ENCODE peak calls at places on chromosomes 7 and 10, in eight cellular contexts. T is astrocyte, D is aorta, Y is mucosa of descending colon, G is lung, E is sigmoid colon, H is transverse colon, N is suprapubic skin. O is an unnamed sample. For H3K4me1 and H3K9me3, the result is how much of the 10 kb centered on the place peaks cover.

GRCh38 chr7:108402865-108403264 is 53.4 kb downstream of the NRCAM start:
- DNase-seq in T (peak), D (no peak), Y (no peak), G (no peak), E (no peak), H (no peak), N (no peak), O (no peak)

GRCh38 chr10:44949127-44949802 is 10.3 kb upstream of the RASSF4 start:
- DNase-seq in T (no peak), D (no peak), Y (no peak), G (no peak), E (no peak), H (no peak), N (no peak), O (no peak)

GRCh38 chr10:113093188-113094113 is 143.4 kb downstream of the TCF7L2 start:
- DNase-seq in T (peak), D (no peak), Y (peak), G (no peak), E (no peak), H (peak), N (peak), O (peak)

GRCh38 chr10:3738855-3739350 is 46.1 kb downstream of the KLF6 start:
- DNase-seq in T (no peak), D (no peak), Y (no peak), G (no peak), E (no peak), H (no peak), N (no peak), O (no peak)

GRCh38 chr7:105838273-105839141 is 37.9 kb downstream of the ATXN7L1 start:
- DNase-seq in T (peak), D (no peak), Y (peak), G (peak), E (no peak), H (peak), N (no peak), O (peak)

GRCh38 chr7:128167316-128167691 is 73.8 kb upstream of the LEP start:
- DNase-seq in T (peak), D (no peak), Y (no peak), G (no peak), E (no peak), H (peak), N (no peak), O (peak)

GRCh38 chr10:98309366-98310355 is 41.7 kb upstream of the LOXL4 start:
- DNase-seq in T (peak), D (peak), Y (peak), G (peak), E (peak), H (peak), N (peak), O (peak)

GRCh38 chr10:78830062-78830974 is 238.4 kb upstream of the ZMIZ1 start:
- DNase-seq in T (peak), D (no peak), Y (no peak), G (no peak), E (no peak), H (no peak), N (no peak), O (no peak)

GRCh38 chr7:121890833-121891232 is 17.9 kb downstream of the PTPRZ1 start:
- DNase-seq in T (no peak), D (no peak), Y (no peak), G (no peak), E (no peak), H (no peak), N (no peak), O (no peak)

GRCh38 chr10:7288060-7288690 is 122.7 kb downstream of the SFMBT2 start:
- DNase-seq in T (no peak), D (no peak), Y (no peak), G (no peak), E (no peak), H (no peak), N (no peak), O (no peak)

GRCh38 chr7:73828107-73828803 is 2.5 kb upstream of the CLDN4 start:
- DNase-seq in T (peak), D (no peak), Y (peak), G (no peak), E (no peak), H (peak), N (no peak), O (no peak)

GRCh38 chr10:66627156-66627555 is 298.7 kb upstream of the LRRTM3 start:
- DNase-seq in T (no peak), D (no peak), Y (no peak), G (no peak), E (no peak), H (no peak), N (no peak), O (peak)

GRCh38 chr7:6709808-6710207 is 3.1 kb upstream of the ZNF12 start:
- DNase-seq in T (no peak), D (no peak), Y (no peak), G (no peak), E (no peak), H (no peak), N (no peak), O (no peak)

GRCh38 chr10:35699862-35700489 is 57.9 kb upstream of the FZD8 start:
- DNase-seq in T (no peak), D (no peak), Y (no peak), G (no peak), E (no peak), H (no peak), N (no peak), O (no peak)

GRCh38 chr10:132416566-132417248 is 19.7 kb downstream of the PWWP2B start:
- DNase-seq in T (no peak), D (no peak), Y (no peak), G (no peak), E (no peak), H (no peak), N (no peak), O (no peak)

GRCh38 chr10:8174762-8175161 is 120.3 kb downstream of the GATA3 start:
- DNase-seq in T (no peak), D (no peak), Y (no peak), G (no peak), E (no peak), H (no peak), N (no peak), O (no peak)

GRCh38 chr7:39056153-39056552 is 78.4 kb downstream of the POU6F2 start:
- DNase-seq in T (no peak), D (no peak), Y (no peak), G (no peak), E (no peak), H (no peak), N (no peak), O (no peak)

GRCh38 chr10:116767235-116767634 is 24.9 kb upstream of the HSPA12A start:
- DNase-seq in T (no peak), D (no peak), Y (peak), G (no peak), E (peak), H (peak), N (peak), O (no peak)

GRCh38 chr10:133165556-133166503 is 5.8 kb downstream of the KNDC1 start:
- DNase-seq in T (no peak), D (peak), Y (no peak), G (no peak), E (peak), H (no peak), N (peak), O (no peak)

GRCh38 chr7:155882596-155882995 is 70.3 kb upstream of the SHH start:
- DNase-seq in T (peak), D (no peak), Y (no peak), G (no peak), E (no peak), H (no peak), N (peak), O (no peak)

GRCh38 chr7:122864016-122864415 is 22.2 kb downstream of the CADPS2 start:
- DNase-seq in T (no peak), D (no peak), Y (no peak), G (no peak), E (no peak), H (no peak), N (no peak), O (no peak)

GRCh38 chr7:36278767-36279171 is 110.9 kb upstream of the ANLN start:
- DNase-seq in T (peak), D (peak), Y (no peak), G (no peak), E (peak), H (no peak), N (peak), O (peak)

GRCh38 chr7:44116789-44117666 is 6.3 kb downstream of the POLD2 start:
- DNase-seq in T (no peak), D (peak), Y (no peak), G (no peak), E (no peak), H (no peak), N (no peak), O (no peak)

GRCh38 chr7:114973147-114973546 is 51.3 kb downstream of the MDFIC start:
- DNase-seq in T (peak), D (no peak), Y (no peak), G (no peak), E (no peak), H (no peak), N (no peak), O (no peak)

GRCh38 chr7:110071219-110071618 is 1019.7 kb upstream of the LRRN3 start:
- DNase-seq in T (no peak), D (no peak), Y (no peak), G (no peak), E (no peak), H (no peak), N (no peak), O (no peak)

GRCh38 chr7:26397786-26398435 is 106.2 kb downstream of the SNX10 start:
- DNase-seq in T (no peak), D (no peak), Y (no peak), G (peak), E (no peak), H (peak), N (no peak), O (peak)

GRCh38 chr7:25025218-25025671 is 45.3 kb upstream of the OSBPL3 start:
- DNase-seq in T (peak), D (no peak), Y (no peak), G (no peak), E (no peak), H (no peak), N (no peak), O (no peak)

GRCh38 chr10:61961278-61961677 is 59.8 kb downstream of the ARID5B start:
- DNase-seq in T (no peak), D (no peak), Y (no peak), G (no peak), E (no peak), H (no peak), N (no peak), O (no peak)

GRCh38 chr7:73831656-73832579 is 1.1 kb downstream of the CLDN4 start:
- DNase-seq in T (no peak), D (no peak), Y (peak), G (peak), E (no peak), H (peak), N (peak), O (no peak)

GRCh38 chr10:104327745-104328635 is 10.3 kb downstream of the ITPRIP start:
- DNase-seq in T (peak), D (no peak), Y (no peak), G (no peak), E (peak), H (no peak), N (peak), O (peak)

DNA sequence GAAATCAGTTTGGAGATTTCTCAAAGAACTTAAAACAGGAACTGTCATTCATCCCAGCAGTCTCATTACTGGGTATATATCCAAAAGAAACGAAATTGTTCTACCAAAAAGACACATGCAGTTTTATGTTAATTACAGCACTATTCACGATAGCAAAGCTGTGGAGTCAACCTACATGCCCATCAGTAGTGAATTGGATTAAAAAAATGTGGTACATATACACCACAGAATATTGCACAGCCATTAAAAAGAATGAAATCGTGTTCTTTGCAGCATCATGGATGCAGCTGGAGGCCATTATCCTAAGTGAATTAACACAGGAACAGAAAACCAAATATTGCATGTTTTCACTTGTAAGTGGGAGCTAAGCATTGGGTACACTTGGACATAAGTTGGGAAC is 158.9 kb downstream of the CDK14 start:
- DNase-seq in T (no peak), D (no peak), Y (no peak), G (no peak), E (no peak), H (no peak), N (no peak), O (no peak)
- H3K4me1 ChIP-seq in T (under half), D (under half), Y (under half), G (under half), E (under half), H (under half), N (under half), O (under half)

GRCh38 chr7:5596896-5597246 is 173.2 kb upstream of the TNRC18 start:
- DNase-seq in T (no peak), D (no peak), Y (no peak), G (no peak), E (no peak), H (no peak), N (no peak), O (no peak)

GRCh38 chr7:5597772-5598171 is 174.1 kb upstream of the TNRC18 start:
- DNase-seq in T (peak), D (no peak), Y (no peak), G (no peak), E (no peak), H (no peak), N (no peak), O (peak)

GRCh38 chr7:5595545-5596045 is 172.0 kb upstream of the TNRC18 start:
- DNase-seq in T (peak), D (peak), Y (no peak), G (no peak), E (no peak), H (no peak), N (no peak), O (no peak)

GRCh38 chr7:5594616-5595544 is 171.2 kb upstream of the TNRC18 start:
- DNase-seq in T (no peak), D (peak), Y (no peak), G (no peak), E (no peak), H (no peak), N (no peak), O (peak)

DNA sequence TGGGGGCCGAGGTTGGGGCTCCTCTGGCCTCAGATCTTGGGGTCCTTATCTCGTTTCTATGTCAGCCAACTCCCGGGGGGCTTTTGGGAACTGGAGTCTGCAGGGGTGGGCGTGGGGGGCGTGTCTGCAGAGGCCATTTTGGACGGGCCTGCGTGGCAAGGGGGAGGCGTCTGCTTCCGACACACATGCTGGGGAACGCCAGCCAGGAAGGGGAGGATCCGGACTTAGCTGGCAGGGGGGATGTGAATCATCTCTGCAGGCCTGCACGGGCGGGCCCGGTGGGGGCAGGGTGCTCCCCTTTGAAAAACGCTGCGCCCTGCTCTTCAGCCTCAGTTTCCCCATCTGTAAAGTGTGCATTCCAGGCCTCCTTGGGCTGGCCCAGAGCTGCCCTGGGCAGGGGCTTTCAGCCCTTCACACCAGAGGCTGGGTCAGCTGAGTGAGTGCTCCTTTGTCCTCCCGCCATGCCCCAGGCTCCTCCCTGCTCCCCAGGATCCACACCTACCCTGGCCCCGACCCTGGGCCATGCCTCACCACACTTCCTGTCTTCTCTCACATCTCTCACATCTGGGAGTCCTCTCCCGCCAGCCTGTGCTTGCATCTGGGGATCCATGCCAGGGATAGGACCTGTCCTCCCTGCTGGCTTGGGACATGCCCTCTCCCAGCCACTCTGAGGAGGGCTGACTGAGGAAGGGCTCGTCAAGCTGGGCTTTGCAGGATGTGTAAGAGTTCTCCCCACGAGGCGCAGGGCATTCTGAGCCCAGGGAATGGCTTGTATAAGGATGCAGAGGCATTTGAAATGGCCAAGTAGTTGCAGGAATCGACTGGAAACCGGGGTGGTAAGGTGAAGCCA is 172.6 kb upstream of the TNRC18 start:
- DNase-seq in T (peak), D (peak), Y (peak), G (peak), E (peak), H (peak), N (peak), O (peak)
- H3K4me3 ChIP-seq in T (peak), D (peak), Y (no peak), G (no peak), E (peak), H (no peak), N (peak), O (peak)

DNA sequence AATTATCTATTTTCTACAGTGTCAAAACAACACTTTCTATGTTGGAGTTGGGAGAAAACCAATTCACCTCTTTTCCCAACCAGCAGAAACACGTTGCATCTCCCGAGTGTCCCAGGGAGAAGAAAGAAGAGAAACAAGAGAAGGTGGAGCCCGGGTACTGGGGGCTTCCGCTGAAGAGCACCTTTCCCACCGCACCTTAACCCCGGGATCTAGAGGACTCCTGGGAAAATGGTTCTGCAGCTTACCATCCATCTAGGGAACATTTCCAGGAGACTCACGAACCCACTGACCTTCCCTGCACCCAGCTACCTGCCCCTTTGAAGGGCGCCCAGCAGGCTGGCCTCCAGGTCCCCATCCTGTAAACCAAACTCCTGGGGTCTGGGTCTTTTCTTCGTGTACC is 346.8 kb downstream of the TCERG1L start:
- DNase-seq in T (no peak), D (no peak), Y (no peak), G (peak), E (no peak), H (no peak), N (no peak), O (no peak)
- H3K9me3 ChIP-seq in T (under half), D (under half), Y (under half), G (under half), E (under half), H (under half), N (under half), O (under half)

GRCh38 chr7:29140873-29141468 is 5.4 kb downstream of the CPVL start:
- DNase-seq in T (no peak), D (peak), Y (no peak), G (no peak), E (no peak), H (peak), N (no peak), O (no peak)

GRCh38 chr7:29139796-29140195 is 6.5 kb downstream of the CPVL start:
- DNase-seq in T (peak), D (no peak), Y (no peak), G (no peak), E (no peak), H (no peak), N (no peak), O (no peak)

GRCh38 chr7:29139191-29139590 is 7.1 kb downstream of the CPVL start:
- DNase-seq in T (peak), D (no peak), Y (no peak), G (no peak), E (no peak), H (no peak), N (no peak), O (no peak)

GRCh38 chr7:29135851-29136250 is 10.5 kb downstream of the CPVL start:
- DNase-seq in T (no peak), D (no peak), Y (no peak), G (no peak), E (no peak), H (no peak), N (no peak), O (no peak)

DNA sequence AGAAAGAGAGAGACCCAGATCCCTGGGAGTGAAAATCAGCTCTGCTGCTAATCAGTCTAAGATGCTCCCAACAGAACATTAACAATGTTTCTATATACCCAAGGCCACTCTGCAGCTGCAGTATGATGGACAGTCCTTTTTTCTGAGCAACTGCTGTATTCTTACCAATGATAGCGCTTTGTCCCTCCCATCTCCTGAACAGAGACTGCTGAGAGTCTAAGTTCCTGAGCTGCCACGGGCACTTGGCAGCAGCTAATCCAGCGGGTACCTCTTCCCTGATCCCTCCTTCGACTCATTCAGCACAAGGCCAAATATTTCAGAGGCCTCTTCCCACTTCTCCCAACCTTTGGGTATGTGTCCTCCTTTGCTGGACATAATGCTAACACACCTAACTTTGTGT is 7.7 kb downstream of the CPVL start:
- DNase-seq in T (no peak), D (no peak), Y (no peak), G (no peak), E (no peak), H (no peak), N (no peak), O (no peak)
- H3K4me1 ChIP-seq in T (under half), D (under half), Y (under half), G (under half), E (under half), H (under half), N (under half), O (under half)

GRCh38 chr10:30058570-30059132 is 735 bp downstream of the JCAD start:
- DNase-seq in T (no peak), D (no peak), Y (no peak), G (no peak), E (no peak), H (no peak), N (no peak), O (no peak)
- H3K4me3 ChIP-seq in T (peak), D (peak), Y (no peak), G (peak), E (peak), H (peak), N (peak), O (peak)

DNA sequence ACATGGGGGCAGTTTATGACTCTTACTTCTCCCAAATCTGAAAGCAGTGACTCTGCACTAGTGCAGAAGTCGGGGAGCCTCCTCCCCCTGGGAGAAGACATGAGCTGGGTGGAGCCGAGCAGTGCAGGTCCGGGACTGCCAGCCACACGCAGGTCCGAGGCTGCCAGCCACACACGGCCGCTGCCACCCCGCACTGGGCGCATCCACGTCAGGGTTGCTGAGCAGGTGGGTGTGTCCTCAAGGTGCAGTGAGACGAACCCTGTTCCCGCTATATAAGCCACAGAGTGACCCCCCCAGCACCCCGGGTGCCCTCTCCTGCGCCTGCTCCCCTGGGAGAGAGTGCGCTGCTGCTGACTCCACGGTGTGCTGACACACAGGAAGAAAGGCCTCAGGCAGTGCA is 430.2 kb downstream of the PTPRN2 start:
- DNase-seq in T (no peak), D (no peak), Y (no peak), G (no peak), E (no peak), H (no peak), N (no peak), O (no peak)
- H3K9me3 ChIP-seq in T (under half), D (under half), Y (under half), G (under half), E (under half), H (under half), N (under half), O (under half)

O was measured in HAP-1.